ENCODE peak calls at places on chromosomes 1 and 21, in eight cellular contexts. E is HCT116, T is HepG2, F is endothelial cell of umbilical vein, L is esophagus squamous epithelium, C is uterus, R is Peyer's patch, W is K562. J is an unnamed sample.

GRCh38 chr1:228325267-228325666 is 81.4 kb downstream of the TRIM11 start:
- DNase-seq in R (no peak), E (no peak), W (no peak), F (no peak), T (no peak), C (no peak), L (no peak), J (no peak)

GRCh38 chr1:10753279-10753678 is 43.2 kb downstream of the CASZ1 start:
- DNase-seq in L (no peak), F (no peak), R (no peak), T (no peak), C (no peak), W (no peak), E (no peak), J (no peak)

GRCh38 chr1:228148196-228148861 is 1.4 kb upstream of the GJC2 start:
- DNase-seq in E (no peak), C (peak), R (peak), W (no peak), L (no peak), T (no peak), F (peak), J (no peak)

GRCh38 chr1:95287078-95287477 is 53.1 kb downstream of the RWDD3 start:
- DNase-seq in F (no peak), R (no peak), L (no peak), T (peak), C (no peak), E (no peak), W (peak), J (no peak)

GRCh38 chr1:204409878-204410763 is 1.5 kb downstream of the PPP1R15B start:
- DNase-seq in E (no peak), T (no peak), W (peak), R (no peak), L (no peak), C (no peak), F (no peak), J (no peak)

GRCh38 chr1:20410555-20410954 is 75.5 kb downstream of the CAMK2N1 start:
- DNase-seq in L (no peak), W (no peak), T (no peak), R (no peak), C (no peak), F (no peak), E (no peak), J (no peak)

GRCh38 chr1:94925561-94926364 is 1.1 kb downstream of the CNN3 start:
- DNase-seq in E (peak), W (no peak), F (peak), C (peak), T (peak), R (peak), L (no peak), J (peak)

GRCh38 chr1:99472893-99473292 is 173.0 kb upstream of the PALMD start:
- DNase-seq in C (no peak), E (no peak), F (no peak), T (no peak), L (no peak), R (no peak), W (no peak), J (no peak)

GRCh38 chr1:23081376-23081775 is 62.1 kb downstream of the KDM1A start:
- DNase-seq in R (no peak), L (no peak), E (no peak), T (no peak), C (no peak), F (no peak), W (no peak), J (no peak)

GRCh38 chr1:181094813-181095212 is 6.3 kb downstream of the IER5 start:
- DNase-seq in E (no peak), T (no peak), C (peak), F (no peak), W (no peak), R (no peak), L (no peak), J (peak)

GRCh38 chr1:211375286-211375818 is 48.7 kb downstream of the TRAF5 start:
- DNase-seq in R (no peak), E (no peak), F (no peak), L (no peak), C (no peak), W (no peak), T (no peak), J (no peak)

GRCh38 chr1:7549693-7550161 is 221.4 kb upstream of the VAMP3 start:
- DNase-seq in F (no peak), W (no peak), L (no peak), E (no peak), C (no peak), R (peak), T (no peak), J (no peak)

GRCh38 chr1:154899041-154899440 is 29.0 kb upstream of the KCNN3 start:
- DNase-seq in L (no peak), F (no peak), W (no peak), T (no peak), E (no peak), R (no peak), C (no peak), J (no peak)

GRCh38 chr1:68673771-68674170 is 176.9 kb upstream of the DEPDC1 start:
- DNase-seq in F (no peak), E (no peak), R (no peak), T (no peak), C (no peak), L (no peak), W (no peak), J (no peak)

GRCh38 chr1:87513971-87514660 is 185.4 kb downstream of the LMO4 start:
- DNase-seq in F (no peak), C (no peak), R (no peak), L (no peak), W (no peak), T (no peak), E (no peak), J (no peak)

GRCh38 chr1:225581193-225581592 is 71.7 kb downstream of the ENAH start:
- DNase-seq in E (no peak), L (no peak), T (no peak), F (peak), R (no peak), W (no peak), C (no peak), J (no peak)

GRCh38 chr1:232684331-232685105 is 54.6 kb upstream of the SIPA1L2 start:
- DNase-seq in F (peak), E (no peak), T (no peak), W (no peak), C (no peak), L (no peak), R (no peak), J (no peak)

GRCh38 chr1:22854688-22855565 is 117.7 kb downstream of the LACTBL1 start:
- DNase-seq in T (no peak), C (no peak), W (no peak), L (no peak), F (no peak), R (no peak), E (no peak), J (no peak)

GRCh38 chr1:93675272-93675671 is 6.4 kb downstream of the BCAR3 start:
- DNase-seq in W (no peak), L (no peak), T (no peak), C (no peak), F (peak), E (no peak), R (no peak), J (no peak)

GRCh38 chr1:87805661-87806376 is 477.1 kb downstream of the LMO4 start:
- DNase-seq in C (no peak), W (no peak), E (peak), F (peak), R (no peak), T (peak), L (no peak), J (peak)

GRCh38 chr1:41175546-41175945 is 66.6 kb downstream of the SCMH1 start:
- DNase-seq in W (no peak), T (no peak), E (no peak), L (no peak), F (no peak), C (no peak), R (no peak), J (no peak)

GRCh38 chr1:107378602-107379265 is 237.9 kb downstream of the NTNG1 start:
- DNase-seq in T (no peak), F (no peak), L (no peak), E (no peak), R (no peak), C (no peak), W (no peak), J (no peak)

GRCh38 chr1:216700779-216701178 is 22.4 kb downstream of the ESRRG start:
- DNase-seq in E (no peak), T (no peak), L (no peak), F (no peak), W (no peak), C (no peak), R (no peak), J (no peak)

GRCh38 chr1:169928438-169929209 is 34.9 kb upstream of the SCYL3 start:
- DNase-seq in F (peak), C (no peak), T (peak), E (peak), W (peak), R (no peak), L (no peak), J (no peak)

GRCh38 chr1:242454262-242455051 is 70.0 kb downstream of the PLD5 start:
- DNase-seq in E (peak), L (no peak), W (peak), C (no peak), T (peak), F (peak), R (no peak), J (peak)

GRCh38 chr1:214261206-214262123 is 19.5 kb upstream of the SMYD2 start:
- DNase-seq in W (peak), F (peak), L (no peak), C (peak), R (peak), T (peak), E (peak), J (peak)

GRCh38 chr1:85616011-85616705 is 35.6 kb downstream of the CCN1 start:
- DNase-seq in E (no peak), T (no peak), L (no peak), C (no peak), F (no peak), R (no peak), W (no peak), J (peak)

GRCh38 chr21:39527664-39528381 is 76.1 kb downstream of the SH3BGR start:
- DNase-seq in F (no peak), E (no peak), R (peak), W (no peak), T (peak), L (no peak), C (no peak), J (no peak)

GRCh38 chr1:109025691-109026090 is 16.2 kb downstream of the WDR47 start:
- DNase-seq in F (no peak), W (peak), T (no peak), C (no peak), R (no peak), L (no peak), E (no peak), J (no peak)

GRCh38 chr1:199101139-199101538 is 462.3 kb downstream of the PTPRC start:
- DNase-seq in R (no peak), T (no peak), W (no peak), F (no peak), C (no peak), E (no peak), L (no peak), J (no peak)

GRCh38 chr21:36480618-36481017 is 696 bp upstream of the CLDN14 start:
- DNase-seq in L (no peak), E (no peak), F (no peak), R (no peak), C (no peak), T (no peak), W (no peak), J (peak)

GRCh38 chr1:195939844-195940243 is 668.4 kb downstream of the KCNT2 start:
- DNase-seq in C (no peak), T (no peak), E (no peak), R (no peak), W (peak), L (no peak), F (no peak), J (no peak)

GRCh38 chr1:196400478-196401453 is 207.5 kb downstream of the KCNT2 start:
- DNase-seq in L (no peak), R (no peak), T (peak), W (no peak), E (no peak), C (no peak), F (peak), J (peak)

GRCh38 chr1:67882196-67882958 is 49.1 kb upstream of the GNG12 start:
- DNase-seq in E (no peak), L (no peak), W (no peak), R (no peak), T (no peak), F (no peak), C (no peak), J (no peak)

GRCh38 chr1:52368383-52369172 is 2.6 kb upstream of the CC2D1B start:
- DNase-seq in R (peak), F (peak), W (no peak), T (peak), L (no peak), E (peak), C (no peak), J (peak)

GRCh38 chr1:44664730-44665370 is 9.4 kb downstream of the TMEM53 start:
- DNase-seq in E (no peak), F (no peak), R (no peak), L (no peak), T (no peak), C (no peak), W (no peak), J (no peak)

GRCh38 chr1:155877945-155878344 is 18.6 kb downstream of the SYT11 start:
- DNase-seq in E (no peak), F (no peak), C (no peak), T (no peak), R (no peak), W (no peak), L (no peak), J (no peak)

GRCh38 chr21:42002421-42002958 is 7.7 kb downstream of the ZBTB21 start:
- DNase-seq in F (no peak), L (no peak), R (no peak), W (no peak), E (no peak), T (no peak), C (no peak), J (no peak)

GRCh38 chr1:101288491-101288944 is 51.7 kb downstream of the S1PR1 start:
- DNase-seq in T (peak), C (peak), E (peak), F (peak), L (no peak), R (no peak), W (peak), J (peak)

GRCh38 chr21:22164912-22165311 is 1166.7 kb downstream of the NCAM2 start:
- DNase-seq in T (no peak), L (no peak), E (no peak), W (peak), C (no peak), R (no peak), F (no peak), J (no peak)

DNA sequence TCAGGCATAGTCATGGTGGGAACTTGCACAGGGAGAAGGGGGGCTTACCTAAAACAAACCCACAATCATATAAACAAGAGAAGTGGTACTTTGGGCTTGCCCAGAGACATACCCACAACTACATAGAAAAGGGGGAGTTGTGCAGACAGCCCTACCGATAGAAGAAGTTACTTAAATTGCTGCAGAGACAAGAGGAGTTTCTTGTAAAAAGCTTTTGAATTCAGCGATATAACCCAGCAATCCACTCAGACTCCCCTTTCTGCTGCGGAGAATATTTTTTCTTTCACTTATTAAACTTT is 164.0 kb upstream of the ETV3 start:
- DNase-seq in T (no peak), R (no peak), W (no peak), F (no peak), E (no peak), L (no peak), C (no peak), J (no peak)
- H3K27ac ChIP-seq in T (no peak), R (no peak), W (no peak), F (no peak), E (no peak), L (no peak), C (no peak), J (no peak)

GRCh38 chr1:161747789-161748188 is 1.8 kb upstream of the DUSP12 start:
- DNase-seq in C (no peak), F (no peak), R (no peak), L (no peak), T (no peak), W (no peak), E (no peak), J (no peak)

DNA sequence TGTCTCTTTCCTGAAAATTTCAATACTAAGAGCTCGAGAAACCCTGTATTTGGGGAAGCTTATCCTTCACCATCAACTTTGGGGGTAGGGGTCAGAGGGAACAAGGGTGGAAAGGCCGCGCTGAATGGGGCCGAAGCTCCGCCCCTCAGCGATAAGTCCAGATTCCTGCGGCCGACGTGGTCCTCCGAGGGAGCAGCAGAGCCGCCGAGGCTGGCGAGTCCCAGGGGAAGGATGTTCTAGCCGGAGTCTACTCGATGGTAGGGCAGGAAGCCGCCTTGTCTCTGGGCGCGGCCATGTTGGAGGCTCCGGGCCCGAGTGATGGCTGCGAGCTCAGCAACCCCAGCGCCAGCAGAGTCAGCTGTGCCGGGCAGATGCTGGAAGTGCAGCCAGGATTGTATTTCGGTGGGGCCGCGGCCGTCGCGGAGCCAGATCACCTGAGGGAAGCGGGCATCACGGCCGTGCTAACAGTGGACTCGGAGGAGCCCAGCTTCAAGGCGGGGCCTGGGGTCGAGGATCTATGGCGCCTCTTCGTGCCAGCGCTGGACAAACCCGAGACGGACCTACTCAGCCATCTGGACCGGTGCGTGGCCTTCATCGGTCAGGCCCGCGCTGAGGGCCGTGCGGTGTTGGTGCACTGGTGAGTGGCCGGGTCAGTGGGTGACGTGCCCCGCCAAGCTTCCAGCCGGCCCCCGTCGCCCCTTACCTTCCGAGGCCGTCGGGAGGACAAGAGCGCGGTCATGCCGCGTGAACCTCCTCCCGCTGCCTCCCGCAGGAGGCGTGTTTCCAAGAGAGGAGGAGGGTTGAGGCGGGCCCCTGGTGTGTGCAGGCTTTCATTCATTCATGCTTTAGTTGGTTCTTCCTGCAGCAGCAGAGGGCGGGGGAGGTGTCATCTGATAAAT is at the start of gene DUSP12:
- DNase-seq in F (peak), C (peak), E (peak), T (peak), L (peak), W (peak), R (peak), J (peak)
- TF ChIP-seq CTCF in F (no peak), C (no peak), E (peak), T (peak), L (no peak), W (peak), R (no peak), J (no peak)

GRCh38 chr1:74733616-74734484 is 898 bp downstream of the TYW3 start:
- DNase-seq in R (no peak), L (no peak), E (peak), W (peak), T (peak), F (peak), C (no peak), J (peak)
- TF ChIP-seq POLR2A in R (no peak), L (no peak), E (no peak), W (no peak), T (no peak), F (no peak), C (no peak), J (no peak)

DNA sequence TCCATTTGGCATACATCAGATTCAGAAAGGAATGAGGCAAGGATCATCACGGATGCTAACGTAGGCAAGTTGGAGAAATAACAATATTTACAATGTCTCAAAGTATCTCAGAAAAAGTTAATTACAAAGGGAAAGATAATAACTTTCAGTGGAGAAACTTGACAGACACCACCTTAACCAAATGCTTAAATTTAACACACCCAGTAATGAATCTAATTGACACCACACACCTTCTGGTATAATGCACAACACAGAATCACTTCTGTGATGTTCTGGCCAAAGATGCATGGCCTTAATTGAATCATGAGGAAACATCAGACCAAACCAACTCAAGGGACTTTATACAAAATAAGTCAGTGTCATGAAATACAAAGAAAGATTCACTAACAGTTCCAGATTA is 23.1 kb downstream of the USP48 start:
- DNase-seq in E (no peak), R (no peak), C (no peak), W (no peak), T (no peak), F (no peak), L (no peak), J (no peak)
- H3K27ac ChIP-seq in E (no peak), R (no peak), C (no peak), W (no peak), T (no peak), F (no peak), L (no peak), J (no peak)

J was measured in testis.